ENCODE peak calls at places on chromosomes 5 and 9, in eight cellular contexts. M, I, X, P, N, K, F and T are unnamed samples.

GRCh38 chr5:158898185-158899177 is 201.2 kb downstream of the EBF1 start:
- DNase-seq in X (no peak), M (no peak), P (no peak), I (no peak), F (no peak), K (no peak), N (no peak), T (no peak)

GRCh38 chr9:29126783-29127182 is 1553.5 kb upstream of the C9orf72 start:
- DNase-seq in M (no peak), P (no peak), N (no peak), X (no peak), I (no peak), F (no peak), K (no peak), T (no peak)

GRCh38 chr9:126017758-126018157 is 270.6 kb downstream of the PBX3 start:
- DNase-seq in K (no peak), I (no peak), P (no peak), N (no peak), F (no peak), M (no peak), X (no peak), T (no peak)

GRCh38 chr5:34016750-34017149 is 8.9 kb upstream of the AMACR start:
- DNase-seq in X (no peak), K (no peak), I (no peak), M (no peak), P (no peak), N (no peak), F (no peak), T (no peak)

GRCh38 chr5:22560115-22560514 is 293.0 kb downstream of the CDH12 start:
- DNase-seq in M (no peak), N (no peak), I (no peak), X (peak), K (peak), P (no peak), F (no peak), T (no peak)

GRCh38 chr9:76658510-76659231 is 105.6 kb upstream of the PCA3 start:
- DNase-seq in P (no peak), F (no peak), I (no peak), X (peak), N (no peak), K (peak), M (peak), T (no peak)

GRCh38 chr9:108552459-108553040 is 303.2 kb downstream of the ACTL7B start:
- DNase-seq in I (no peak), P (no peak), F (no peak), X (peak), N (peak), K (peak), M (no peak), T (no peak)

GRCh38 chr9:131666779-131667178 is 73.1 kb downstream of the RAPGEF1 start:
- DNase-seq in N (no peak), F (no peak), I (no peak), K (no peak), X (no peak), P (peak), M (no peak), T (no peak)

GRCh38 chr9:37437616-37438015 is 15.1 kb downstream of the GRHPR start:
- DNase-seq in F (no peak), N (no peak), K (no peak), X (no peak), M (no peak), P (no peak), I (no peak), T (no peak)

GRCh38 chr5:19099195-19099594 is 888.8 kb downstream of the CDH18 start:
- DNase-seq in K (no peak), N (no peak), M (no peak), P (no peak), F (no peak), X (no peak), I (no peak), T (no peak)

GRCh38 chr9:113293285-113293874 is 9.8 kb downstream of the RNF183 start:
- DNase-seq in F (no peak), M (no peak), P (no peak), X (no peak), N (no peak), I (no peak), K (peak), T (no peak)

GRCh38 chr9:115413304-115413703 is 295.3 kb upstream of the TNC start:
- DNase-seq in P (no peak), F (no peak), K (no peak), N (no peak), X (no peak), I (no peak), M (no peak), T (no peak)

GRCh38 chr5:174086751-174087150 is 41.2 kb downstream of the NSG2 start:
- DNase-seq in P (no peak), X (peak), M (no peak), N (no peak), F (no peak), I (no peak), K (peak), T (no peak)

GRCh38 chr9:7507539-7508251 is 291.9 kb downstream of the DMAC1 start:
- DNase-seq in F (peak), I (no peak), N (no peak), P (no peak), K (no peak), M (no peak), X (no peak), T (no peak)

GRCh38 chr5:149615976-149616375 is 34.7 kb downstream of the ARHGEF37 start:
- DNase-seq in X (no peak), N (no peak), M (no peak), I (no peak), P (no peak), F (no peak), K (no peak), T (no peak)

GRCh38 chr5:149616727-149617284 is 35.5 kb downstream of the ARHGEF37 start:
- DNase-seq in P (no peak), I (no peak), M (no peak), N (no peak), X (no peak), K (no peak), F (no peak), T (no peak)

GRCh38 chr5:149621415-149622098 is 40.3 kb downstream of the ARHGEF37 start:
- DNase-seq in F (no peak), P (no peak), X (no peak), N (no peak), M (no peak), K (no peak), I (no peak), T (no peak)

GRCh38 chr5:149617760-149618306 is 36.5 kb downstream of the ARHGEF37 start:
- DNase-seq in P (no peak), K (no peak), X (no peak), N (no peak), M (no peak), F (no peak), I (no peak), T (no peak)

DNA sequence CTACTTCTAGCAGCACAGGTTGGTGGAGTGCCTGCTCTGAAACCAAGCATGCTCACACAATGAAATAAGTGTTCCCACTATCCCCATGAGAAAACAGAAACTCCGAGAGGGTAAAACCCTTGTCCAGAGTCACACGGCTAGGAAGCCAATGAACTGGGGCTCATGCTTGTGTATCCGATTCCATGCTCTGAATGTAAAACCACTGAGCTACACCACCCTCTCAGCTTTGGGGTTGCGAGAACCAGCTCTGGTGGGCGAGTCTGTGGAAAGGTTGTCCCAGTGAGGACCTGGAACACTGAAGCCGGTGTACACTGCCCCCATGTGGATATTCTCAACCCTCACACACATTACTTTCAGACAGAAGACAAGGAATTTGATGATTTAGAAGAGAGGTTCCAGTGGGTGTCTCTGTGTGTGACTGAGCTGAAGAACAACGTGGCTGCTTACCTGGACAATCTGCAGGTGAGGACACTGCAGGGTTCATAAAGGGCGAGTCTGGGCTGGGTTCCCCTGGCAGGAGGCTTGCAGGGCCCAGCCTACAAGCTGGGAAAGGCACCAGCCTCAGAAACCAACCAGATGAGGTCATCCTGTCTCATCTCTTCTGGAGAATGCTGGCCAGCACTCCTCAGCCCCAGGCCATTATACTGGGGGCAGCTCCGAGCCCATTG is 37.4 kb downstream of the ARHGEF37 start:
- DNase-seq in M (peak), F (no peak), P (no peak), K (peak), N (peak), I (no peak), X (peak), T (no peak)
- TF ChIP-seq CTCF in M (peak), F (peak), P (peak), K (peak), N (peak), I (peak), X (peak), T (peak)

GRCh38 chr5:177185993-177186392 is 52.4 kb downstream of the NSD1 start:
- DNase-seq in M (no peak), P (no peak), F (no peak), X (no peak), I (no peak), K (no peak), N (no peak), T (no peak)
- H3K4me3 ChIP-seq in M (no peak), P (no peak), F (no peak), X (no peak), I (no peak), K (no peak), N (no peak), T (no peak)

GRCh38 chr9:6106576-6107339 is 91.3 kb upstream of the RANBP6 start:
- DNase-seq in P (no peak), I (no peak), M (peak), F (no peak), N (no peak), X (peak), K (peak), T (no peak)
- TF ChIP-seq CTCF in P (no peak), I (peak), M (peak), F (peak), N (no peak), X (peak), K (peak), T (peak)

GRCh38 chr9:95192631-95193030 is 124.9 kb downstream of the FANCC start:
- DNase-seq in P (no peak), I (no peak), X (no peak), M (no peak), F (no peak), N (no peak), K (no peak), T (no peak)

GRCh38 chr9:95190413-95190812 is 127.1 kb downstream of the FANCC start:
- DNase-seq in X (no peak), I (no peak), K (no peak), P (no peak), N (no peak), M (no peak), F (no peak), T (no peak)

GRCh38 chr9:95188459-95188858 is 129.1 kb downstream of the FANCC start:
- DNase-seq in I (no peak), M (no peak), N (no peak), F (no peak), K (peak), X (no peak), P (no peak), T (no peak)

GRCh38 chr9:95185931-95186330 is 131.6 kb downstream of the FANCC start:
- DNase-seq in X (no peak), F (no peak), N (no peak), I (no peak), K (no peak), P (no peak), M (no peak), T (no peak)

DNA sequence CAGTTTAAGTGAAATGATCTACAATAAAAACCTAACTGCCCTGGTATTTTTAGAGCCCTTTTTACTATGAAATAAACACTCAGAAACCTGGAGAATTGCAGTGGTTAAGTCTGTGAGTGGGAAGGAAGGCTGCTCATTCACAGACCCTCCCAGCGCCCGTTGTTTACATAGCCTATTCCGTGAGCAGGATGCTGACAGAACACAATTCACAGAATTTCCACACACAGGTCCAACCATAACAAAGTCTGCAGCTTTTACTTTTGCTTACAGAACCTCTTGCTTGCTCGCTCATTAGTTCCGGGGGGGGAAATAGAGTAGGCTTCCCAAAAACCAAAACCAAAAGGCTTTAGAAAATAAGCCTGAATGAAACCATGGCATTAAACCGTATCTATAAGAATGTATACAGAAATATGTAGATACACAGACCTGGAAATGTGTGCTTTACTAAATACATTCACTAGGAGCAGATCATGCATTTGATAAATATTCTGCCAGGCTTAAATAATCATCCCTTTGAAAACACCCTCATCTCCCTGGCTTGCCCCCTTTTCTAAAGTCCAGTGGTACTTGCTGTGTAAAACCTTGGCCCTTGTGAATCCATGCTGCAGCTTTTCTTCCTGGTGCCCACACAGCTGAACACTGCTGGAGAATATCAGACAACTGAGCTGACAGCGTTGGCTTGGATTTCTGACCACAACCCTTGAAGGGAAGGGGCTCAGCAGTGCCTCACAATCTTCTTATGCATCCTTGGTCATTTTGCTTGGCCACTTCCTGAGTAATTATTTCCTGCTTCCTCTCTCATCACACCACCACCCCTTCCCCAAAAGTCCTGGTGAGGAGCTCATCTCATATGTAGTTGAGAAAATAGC is 128.0 kb downstream of the FANCC start:
- DNase-seq in P (no peak), N (no peak), I (no peak), K (peak), M (no peak), F (no peak), X (peak), T (no peak)
- H3K4me3 ChIP-seq in P (no peak), N (no peak), I (peak), K (no peak), M (no peak), F (peak), X (peak), T (peak)

DNA sequence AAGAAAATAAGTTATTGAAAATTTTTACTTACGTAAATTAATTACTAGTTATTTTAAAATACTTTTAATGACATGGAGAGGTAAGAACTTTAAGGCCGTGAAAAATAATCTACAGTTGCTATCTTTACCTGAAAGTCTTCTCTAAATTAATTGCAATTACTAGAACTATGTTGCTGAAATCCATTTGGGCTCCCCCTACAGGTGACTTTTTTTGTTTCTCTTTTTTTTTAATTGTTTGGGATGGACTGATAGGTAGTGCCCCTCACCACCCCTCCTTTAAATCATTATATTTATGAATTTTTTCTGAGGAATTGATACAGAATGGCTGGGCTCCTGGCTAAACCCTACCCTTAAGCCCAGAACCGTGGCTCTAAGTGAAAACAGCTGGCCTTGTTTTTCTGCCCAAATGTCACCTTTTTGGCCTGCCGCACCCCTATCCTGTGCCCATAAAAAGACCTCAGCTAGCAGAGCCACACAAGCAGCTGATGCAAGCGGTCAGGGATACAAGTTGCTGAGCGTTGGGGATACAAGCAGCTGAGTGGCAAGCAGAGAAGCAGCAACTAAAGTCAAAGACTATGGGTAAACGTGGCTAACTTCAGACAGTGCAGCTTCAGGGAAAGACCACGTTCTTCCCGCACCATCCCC is 315.2 kb upstream of the ACO1 start:
- DNase-seq in X (no peak), M (no peak), F (no peak), K (no peak), P (no peak), N (no peak), I (no peak), T (no peak)
- TF ChIP-seq CTCF in X (no peak), M (peak), F (no peak), K (no peak), P (peak), N (no peak), I (no peak), T (no peak)

GRCh38 chr5:160312960-160313734 is 783 bp upstream of the CCNJL start:
- DNase-seq in N (no peak), F (no peak), X (no peak), M (no peak), P (no peak), I (no peak), K (no peak), T (no peak)

GRCh38 chr5:160310140-160310909 is 2.0 kb downstream of the CCNJL start:
- DNase-seq in M (no peak), N (no peak), X (no peak), I (no peak), K (no peak), F (no peak), P (no peak), T (no peak)

GRCh38 chr5:160311491-160312138 is 749 bp downstream of the CCNJL start:
- DNase-seq in K (peak), I (no peak), X (peak), N (peak), M (no peak), F (peak), P (no peak), T (no peak)

GRCh38 chr5:160312139-160312959 is at the start of gene CCNJL:
- DNase-seq in P (no peak), K (peak), I (peak), X (peak), N (peak), F (peak), M (peak), T (no peak)

DNA sequence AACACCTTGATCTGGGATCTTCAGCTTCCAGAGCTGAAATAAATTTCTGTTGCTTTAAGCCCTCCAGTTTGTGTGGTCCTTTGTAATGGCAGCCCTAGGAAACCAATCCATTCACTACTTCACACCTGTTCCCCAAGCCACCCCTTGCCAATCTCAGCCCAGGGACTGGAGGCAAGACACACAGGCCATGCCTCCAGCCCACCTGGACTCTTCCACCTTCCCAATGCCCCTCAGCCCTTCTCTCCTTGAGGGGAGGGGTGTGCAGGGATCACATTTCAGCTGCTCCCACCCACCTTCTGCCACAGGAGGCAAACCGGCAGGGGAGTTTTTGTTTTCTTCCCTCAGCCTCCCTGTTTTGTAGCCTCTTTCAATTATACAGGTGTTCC is 1.5 kb downstream of the CCNJL start:
- DNase-seq in M (peak), P (no peak), F (no peak), K (no peak), N (no peak), I (no peak), X (no peak), T (no peak)
- H3K4me3 ChIP-seq in M (peak), P (no peak), F (peak), K (peak), N (no peak), I (no peak), X (no peak), T (no peak)

GRCh38 chr9:99748690-99749089 is 73.0 kb upstream of the NR4A3 start:
- DNase-seq in I (no peak), X (no peak), F (no peak), M (no peak), N (no peak), P (no peak), K (no peak), T (no peak)
- TF ChIP-seq CTCF in I (no peak), X (no peak), F (no peak), M (no peak), N (no peak), P (no peak), K (no peak), T (no peak)

GRCh38 chr9:132801659-132802058 is 76.4 kb downstream of the AK8 start:
- DNase-seq in F (no peak), P (no peak), M (no peak), I (no peak), K (no peak), X (no peak), N (no peak), T (no peak)

GRCh38 chr9:132797861-132798659 is 80.0 kb downstream of the AK8 start:
- DNase-seq in N (no peak), F (no peak), I (no peak), K (peak), M (peak), P (no peak), X (no peak), T (no peak)

GRCh38 chr9:132798817-132799790 is 79.0 kb downstream of the AK8 start:
- DNase-seq in I (no peak), K (no peak), F (peak), P (no peak), M (peak), X (no peak), N (no peak), T (no peak)

GRCh38 chr9:132802121-132802795 is 75.8 kb downstream of the AK8 start:
- DNase-seq in P (no peak), M (peak), K (no peak), X (no peak), I (no peak), F (no peak), N (no peak), T (no peak)

DNA sequence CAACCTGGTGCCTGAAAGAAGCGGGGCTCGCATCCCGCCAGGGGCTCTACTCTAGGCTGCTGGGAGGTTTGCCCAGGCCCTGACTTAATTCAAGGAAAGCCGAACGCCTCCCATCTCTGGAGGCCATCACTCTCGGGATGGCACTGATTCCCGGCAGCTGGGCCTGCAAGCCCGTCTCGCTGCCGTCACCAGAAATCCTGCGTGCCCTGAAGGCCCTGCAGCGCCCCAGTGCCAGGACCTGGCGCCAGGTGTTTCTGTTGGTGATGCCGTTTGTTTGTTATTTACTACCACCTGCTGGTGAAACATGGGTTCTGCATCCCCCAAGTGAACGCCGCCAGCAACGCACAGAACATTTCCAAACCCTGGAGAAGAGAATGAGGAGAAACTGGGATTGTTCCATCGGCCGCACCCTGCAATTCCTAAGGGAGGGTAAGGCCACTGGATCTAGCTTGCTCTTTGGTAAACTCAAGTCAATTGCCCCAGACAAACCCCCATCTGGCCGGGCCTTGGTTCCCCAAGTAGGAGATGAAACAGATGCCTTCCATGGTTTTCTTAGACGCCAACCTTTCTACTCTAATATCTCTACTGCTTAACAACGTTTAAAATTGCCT is 77.9 kb downstream of the AK8 start:
- DNase-seq in I (peak), N (peak), X (peak), M (peak), K (peak), F (peak), P (peak), T (no peak)
- H3K4me3 ChIP-seq in I (no peak), N (no peak), X (no peak), M (no peak), K (no peak), F (no peak), P (no peak), T (no peak)